ENCODE peak calls at places on chromosome 2, in five cellular contexts. Q is AG04449, C is caudate nucleus, T is HTR-8/SVneo, X is IMR-90. J is an unnamed sample.

GRCh38 chr2:146147448-146148012 is 1627.6 kb upstream of the ZEB2 start:
- DNase-seq in T (no peak), C (no peak), X (no peak), Q (no peak), J (peak; percentile 5)

GRCh38 chr2:158153270-158154015 is 51.8 kb downstream of the UPP2 start:
- DNase-seq in X (no peak), Q (no peak), C (no peak), T (no peak), J (no peak)

GRCh38 chr2:190678444-190679162 is 29.7 kb downstream of the NAB1 start:
- DNase-seq in T (no peak), C (no peak), X (peak; percentile 35), Q (no peak), J (peak; percentile 63)

GRCh38 chr2:56357655-56358295 is 174.0 kb downstream of the CCDC85A start:
- DNase-seq in X (peak; percentile 4), Q (no peak), C (no peak), T (no peak), J (peak; percentile 72)

GRCh38 chr2:9002637-9003365 is 683 bp downstream of the MBOAT2 start:
- DNase-seq in T (no peak), X (no peak), C (no peak), Q (no peak), J (peak; percentile 41)

GRCh38 chr2:201959626-201960025 is 74.0 kb upstream of the FZD7 start:
- DNase-seq in T (no peak), Q (no peak), X (no peak), C (no peak), J (peak; percentile 15)

GRCh38 chr2:158539176-158539895 is 82.6 kb downstream of the PKP4 start:
- DNase-seq in Q (peak; percentile 17), X (peak; percentile 90), C (no peak), T (peak; percentile 10), J (peak; percentile 88)

GRCh38 chr2:52934354-52934898 is 833.2 kb upstream of the CHAC2 start:
- DNase-seq in X (peak; percentile 91), Q (no peak), C (no peak), T (peak; percentile 8), J (peak; percentile 73)

GRCh38 chr2:203396667-203397066 is 68.5 kb downstream of the ABI2 start:
- DNase-seq in T (no peak), X (no peak), Q (no peak), C (no peak), J (peak; percentile 17)

GRCh38 chr2:172439509-172439860 is 12.1 kb downstream of the ITGA6 start:
- DNase-seq in C (no peak), X (no peak), T (no peak), Q (no peak), J (no peak)